ENCODE peak calls at places on chromosomes 12 and 14, in six cellular contexts. One of them, this sample, is unnamed.
A peak's percentile ranks its signal among the peaks of the same experiment; 100 is the strongest.

GRCh38 chr12:54125950-54126695 is 62.7 kb downstream of the SMUG1 start:
- DNase-seq in brain microvascular endothelial cell: no peak
- DNase-seq in esophagus squamous epithelium: no peak
- DNase-seq in mammary epithelial cell: no peak
- DNase-seq in uterus: peak; percentile 61
- DNase-seq in pancreas: peak; percentile 68
- DNase-seq in this sample: peak; percentile 39

GRCh38 chr12:20030847-20031246 is 337.5 kb upstream of the PDE3A start:
- DNase-seq in brain microvascular endothelial cell: no peak
- DNase-seq in esophagus squamous epithelium: no peak
- DNase-seq in mammary epithelial cell: no peak
- DNase-seq in uterus: no peak
- DNase-seq in pancreas: no peak
- DNase-seq in this sample: no peak

GRCh38 chr12:113261847-113262470 is 40.7 kb downstream of the TPCN1 start:
- DNase-seq in brain microvascular endothelial cell: no peak
- DNase-seq in esophagus squamous epithelium: no peak
- DNase-seq in mammary epithelial cell: no peak
- DNase-seq in uterus: no peak
- DNase-seq in pancreas: no peak
- DNase-seq in this sample: no peak

GRCh38 chr14:91918159-91918883 is 29.2 kb downstream of the FBLN5 start:
- DNase-seq in brain microvascular endothelial cell: no peak
- DNase-seq in esophagus squamous epithelium: no peak
- DNase-seq in mammary epithelial cell: no peak
- DNase-seq in uterus: peak; percentile 51
- DNase-seq in pancreas: no peak
- DNase-seq in this sample: no peak

GRCh38 chr12:93526786-93527428 is 45.6 kb upstream of the SOCS2 start:
- DNase-seq in brain microvascular endothelial cell: peak; percentile 95
- DNase-seq in esophagus squamous epithelium: no peak
- DNase-seq in mammary epithelial cell: peak; percentile 75
- DNase-seq in uterus: no peak
- DNase-seq in pancreas: no peak
- DNase-seq in this sample: peak; percentile 79

GRCh38 chr14:23068792-23069412 is 11.6 kb upstream of the CDH24 start:
- DNase-seq in brain microvascular endothelial cell: peak; percentile 87
- DNase-seq in esophagus squamous epithelium: no peak
- DNase-seq in mammary epithelial cell: peak; percentile 83
- DNase-seq in uterus: peak; percentile 83
- DNase-seq in pancreas: no peak
- DNase-seq in this sample: peak; percentile 60

GRCh38 chr14:86022031-86022629 is 492.2 kb downstream of the FLRT2 start:
- DNase-seq in brain microvascular endothelial cell: peak; percentile 69
- DNase-seq in esophagus squamous epithelium: no peak
- DNase-seq in mammary epithelial cell: no peak
- DNase-seq in uterus: no peak
- DNase-seq in pancreas: no peak
- DNase-seq in this sample: peak; percentile 52

GRCh38 chr12:50239355-50239891 is 43.9 kb downstream of the LIMA1 start:
- DNase-seq in brain microvascular endothelial cell: no peak
- DNase-seq in esophagus squamous epithelium: no peak
- DNase-seq in mammary epithelial cell: no peak
- DNase-seq in uterus: no peak
- DNase-seq in pancreas: no peak
- DNase-seq in this sample: no peak

GRCh38 chr14:56487090-56487667 is 92.4 kb upstream of the TMEM260 start:
- DNase-seq in brain microvascular endothelial cell: no peak
- DNase-seq in esophagus squamous epithelium: no peak
- DNase-seq in mammary epithelial cell: peak; percentile 1
- DNase-seq in uterus: no peak
- DNase-seq in pancreas: no peak
- DNase-seq in this sample: no peak

GRCh38 chr12:79634957-79635471 is 55.8 kb downstream of the PAWR start:
- DNase-seq in brain microvascular endothelial cell: peak; percentile 19
- DNase-seq in esophagus squamous epithelium: no peak
- DNase-seq in mammary epithelial cell: peak; percentile 81
- DNase-seq in uterus: no peak
- DNase-seq in pancreas: no peak
- DNase-seq in this sample: peak; percentile 84

GRCh38 chr14:66043921-66044320 is 442.2 kb upstream of the CCDC196 start:
- DNase-seq in brain microvascular endothelial cell: no peak
- DNase-seq in esophagus squamous epithelium: no peak
- DNase-seq in mammary epithelial cell: peak; percentile 43
- DNase-seq in uterus: no peak
- DNase-seq in pancreas: no peak
- DNase-seq in this sample: peak; percentile 61

GRCh38 chr12:108468149-108468968 is 46.7 kb upstream of the FICD start:
- DNase-seq in brain microvascular endothelial cell: peak; percentile 21
- DNase-seq in esophagus squamous epithelium: no peak
- DNase-seq in mammary epithelial cell: peak; percentile 19
- DNase-seq in uterus: no peak
- DNase-seq in pancreas: no peak
- DNase-seq in this sample: peak; percentile 22

GRCh38 chr12:402127-402456 is 648 bp downstream of the CCDC77 start:
- DNase-seq in brain microvascular endothelial cell: peak; percentile 22
- DNase-seq in esophagus squamous epithelium: no peak
- DNase-seq in mammary epithelial cell: peak; percentile 35
- DNase-seq in uterus: no peak
- DNase-seq in pancreas: no peak
- DNase-seq in this sample: peak; percentile 54

GRCh38 chr14:42742084-42742483 is 1135.4 kb downstream of the LRFN5 start:
- DNase-seq in brain microvascular endothelial cell: no peak
- DNase-seq in esophagus squamous epithelium: no peak
- DNase-seq in mammary epithelial cell: no peak
- DNase-seq in uterus: no peak
- DNase-seq in pancreas: no peak
- DNase-seq in this sample: no peak

GRCh38 chr14:32559048-32559447 is 229.9 kb downstream of the AKAP6 start:
- DNase-seq in brain microvascular endothelial cell: no peak
- DNase-seq in esophagus squamous epithelium: no peak
- DNase-seq in mammary epithelial cell: peak; percentile 38
- DNase-seq in uterus: no peak
- DNase-seq in pancreas: no peak
- DNase-seq in this sample: peak; percentile 32

GRCh38 chr12:1933342-1933992 is 15.0 kb upstream of the CACNA2D4 start:
- DNase-seq in brain microvascular endothelial cell: no peak
- DNase-seq in esophagus squamous epithelium: no peak
- DNase-seq in mammary epithelial cell: no peak
- DNase-seq in uterus: no peak
- DNase-seq in pancreas: no peak
- DNase-seq in this sample: no peak

GRCh38 chr12:17301544-17301943 is 695.6 kb upstream of the LMO3 start:
- DNase-seq in brain microvascular endothelial cell: no peak
- DNase-seq in esophagus squamous epithelium: no peak
- DNase-seq in mammary epithelial cell: no peak
- DNase-seq in uterus: no peak
- DNase-seq in pancreas: no peak
- DNase-seq in this sample: no peak

GRCh38 chr12:93960521-93960920 is 187.9 kb upstream of the PLXNC1 start:
- DNase-seq in brain microvascular endothelial cell: no peak
- DNase-seq in esophagus squamous epithelium: no peak
- DNase-seq in mammary epithelial cell: no peak
- DNase-seq in uterus: no peak
- DNase-seq in pancreas: no peak
- DNase-seq in this sample: no peak

GRCh38 chr12:55675671-55676070 is 32.0 kb downstream of the ITGA7 start:
- DNase-seq in brain microvascular endothelial cell: no peak
- DNase-seq in esophagus squamous epithelium: no peak
- DNase-seq in mammary epithelial cell: no peak
- DNase-seq in uterus: no peak
- DNase-seq in pancreas: no peak
- DNase-seq in this sample: no peak

GRCh38 chr12:108849653-108850052 is 7.7 kb downstream of the SSH1 start:
- DNase-seq in brain microvascular endothelial cell: no peak
- DNase-seq in esophagus squamous epithelium: no peak
- DNase-seq in mammary epithelial cell: no peak
- DNase-seq in uterus: no peak
- DNase-seq in pancreas: no peak
- DNase-seq in this sample: no peak

GRCh38 chr14:102537981-102538597 is 28.5 kb upstream of the ANKRD9 start:
- DNase-seq in brain microvascular endothelial cell: no peak
- DNase-seq in esophagus squamous epithelium: no peak
- DNase-seq in mammary epithelial cell: no peak
- DNase-seq in uterus: no peak
- DNase-seq in pancreas: no peak
- DNase-seq in this sample: no peak

GRCh38 chr14:68486033-68486732 is 306.7 kb downstream of the ZFP36L1 start:
- DNase-seq in brain microvascular endothelial cell: no peak
- DNase-seq in esophagus squamous epithelium: no peak
- DNase-seq in mammary epithelial cell: no peak
- DNase-seq in uterus: no peak
- DNase-seq in pancreas: no peak
- DNase-seq in this sample: no peak

GRCh38 chr14:68491793-68492192 is 301.1 kb downstream of the ZFP36L1 start:
- DNase-seq in brain microvascular endothelial cell: no peak
- DNase-seq in esophagus squamous epithelium: no peak
- DNase-seq in mammary epithelial cell: no peak
- DNase-seq in uterus: no peak
- DNase-seq in pancreas: no peak
- DNase-seq in this sample: no peak

GRCh38 chr14:68486809-68487208 is 306.1 kb downstream of the ZFP36L1 start:
- DNase-seq in brain microvascular endothelial cell: no peak
- DNase-seq in esophagus squamous epithelium: no peak
- DNase-seq in mammary epithelial cell: no peak
- DNase-seq in uterus: no peak
- DNase-seq in pancreas: no peak
- DNase-seq in this sample: no peak

GRCh38 chr14:68492889-68493288 is 300.0 kb downstream of the ZFP36L1 start:
- DNase-seq in brain microvascular endothelial cell: no peak
- DNase-seq in esophagus squamous epithelium: no peak
- DNase-seq in mammary epithelial cell: no peak
- DNase-seq in uterus: no peak
- DNase-seq in pancreas: no peak
- DNase-seq in this sample: no peak

GRCh38 chr14:68487805-68488590 is 304.9 kb downstream of the ZFP36L1 start:
- DNase-seq in brain microvascular endothelial cell: peak; percentile 39
- DNase-seq in esophagus squamous epithelium: no peak
- DNase-seq in mammary epithelial cell: peak; percentile 85
- DNase-seq in uterus: no peak
- DNase-seq in pancreas: no peak
- DNase-seq in this sample: no peak
- H3K27ac ChIP-seq in brain microvascular endothelial cell: no peak overlapping the region
- H3K27ac ChIP-seq in esophagus squamous epithelium: peak overlapping the region; percentile 57
- H3K27ac ChIP-seq in mammary epithelial cell: peak overlapping the region; percentile 66
- H3K27ac ChIP-seq in uterus: no peak overlapping the region
- H3K27ac ChIP-seq in pancreas: peak overlapping the region; percentile 50
- H3K27ac ChIP-seq in this sample: no peak overlapping the region

DNA sequence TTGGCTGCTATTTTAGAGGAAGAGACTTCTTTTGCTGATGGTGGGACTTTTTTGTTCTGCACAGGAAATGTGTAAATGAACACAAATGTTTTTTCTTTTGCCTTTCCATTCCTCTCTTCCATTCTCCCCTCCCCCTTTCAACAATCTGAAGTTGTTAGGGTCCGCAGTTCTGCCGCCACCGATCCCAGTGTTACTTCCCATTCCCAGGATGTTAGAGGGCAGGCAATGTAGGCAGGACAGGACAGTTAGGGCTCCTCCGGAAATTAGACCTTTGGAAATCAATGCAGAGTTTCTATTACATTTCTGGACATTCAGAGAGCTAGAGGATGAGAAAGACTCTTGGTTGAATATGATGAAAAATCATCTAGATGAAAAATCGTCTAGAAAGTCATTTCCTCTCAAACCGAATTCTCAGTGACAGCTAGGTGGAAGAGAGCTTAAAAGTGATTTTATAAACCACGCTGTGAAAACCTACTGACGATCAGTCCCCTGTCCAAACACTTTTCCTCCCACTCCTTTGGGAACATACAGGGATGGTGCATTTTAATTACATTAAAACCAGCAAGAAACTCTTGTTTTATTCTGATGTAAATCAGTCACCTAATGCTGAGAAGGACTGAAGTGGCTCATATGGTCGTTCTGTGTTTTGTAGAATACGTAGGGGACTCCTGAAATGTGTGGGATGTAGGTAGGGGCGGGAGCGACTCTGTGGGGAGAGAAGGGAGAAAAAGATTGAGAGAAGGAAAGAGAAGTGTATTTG is 17.9 kb downstream of the FOXG1 start:
- DNase-seq in brain microvascular endothelial cell: no peak
- DNase-seq in esophagus squamous epithelium: no peak
- DNase-seq in mammary epithelial cell: no peak
- DNase-seq in uterus: no peak
- DNase-seq in pancreas: no peak
- DNase-seq in this sample: no peak
- H3K27me3 ChIP-seq in brain microvascular endothelial cell: no peaks in the 10 kb centered on the region
- H3K27me3 ChIP-seq in esophagus squamous epithelium: peaks cover 5% of the 10 kb centered on the region
- H3K27me3 ChIP-seq in mammary epithelial cell: peaks cover 49% of the 10 kb centered on the region
- H3K27me3 ChIP-seq in uterus: peaks cover 54% of the 10 kb centered on the region
- H3K27me3 ChIP-seq in pancreas: peaks cover 40% of the 10 kb centered on the region
- H3K27me3 ChIP-seq in this sample: peaks cover 78% of the 10 kb centered on the region

GRCh38 chr14:59123975-59124374 is 64.5 kb upstream of the DAAM1 start:
- DNase-seq in brain microvascular endothelial cell: no peak
- DNase-seq in esophagus squamous epithelium: no peak
- DNase-seq in mammary epithelial cell: no peak
- DNase-seq in uterus: no peak
- DNase-seq in pancreas: no peak
- DNase-seq in this sample: no peak
- TF ChIP-seq CTCF in brain microvascular endothelial cell: peak; percentile 24
- TF ChIP-seq CTCF in esophagus squamous epithelium: peak; percentile 21
- TF ChIP-seq CTCF in mammary epithelial cell: peak; percentile 43
- TF ChIP-seq CTCF in uterus: no peak
- TF ChIP-seq CTCF in pancreas: no peak
- TF ChIP-seq CTCF in this sample: peak; percentile 64

GRCh38 chr14:68402525-68403101 is 390.3 kb downstream of the ZFP36L1 start:
- DNase-seq in brain microvascular endothelial cell: no peak
- DNase-seq in esophagus squamous epithelium: no peak
- DNase-seq in mammary epithelial cell: no peak
- DNase-seq in uterus: no peak
- DNase-seq in pancreas: no peak
- DNase-seq in this sample: no peak

GRCh38 chr14:68403794-68404522 is 388.9 kb downstream of the ZFP36L1 start:
- DNase-seq in brain microvascular endothelial cell: no peak
- DNase-seq in esophagus squamous epithelium: no peak
- DNase-seq in mammary epithelial cell: no peak
- DNase-seq in uterus: no peak
- DNase-seq in pancreas: no peak
- DNase-seq in this sample: no peak

GRCh38 chr14:68405959-68406358 is 386.9 kb downstream of the ZFP36L1 start:
- DNase-seq in brain microvascular endothelial cell: no peak
- DNase-seq in esophagus squamous epithelium: no peak
- DNase-seq in mammary epithelial cell: peak; percentile 63
- DNase-seq in uterus: no peak
- DNase-seq in pancreas: no peak
- DNase-seq in this sample: peak; percentile 75

GRCh38 chr14:68403191-68403781 is 389.6 kb downstream of the ZFP36L1 start:
- DNase-seq in brain microvascular endothelial cell: no peak
- DNase-seq in esophagus squamous epithelium: no peak
- DNase-seq in mammary epithelial cell: no peak
- DNase-seq in uterus: no peak
- DNase-seq in pancreas: no peak
- DNase-seq in this sample: no peak

GRCh38 chr14:68404652-68405183 is 388.1 kb downstream of the ZFP36L1 start:
- DNase-seq in brain microvascular endothelial cell: peak; percentile 51
- DNase-seq in esophagus squamous epithelium: no peak
- DNase-seq in mammary epithelial cell: no peak
- DNase-seq in uterus: no peak
- DNase-seq in pancreas: no peak
- DNase-seq in this sample: peak; percentile 27
- H3K27ac ChIP-seq in brain microvascular endothelial cell: peak overlapping the region; percentile 36
- H3K27ac ChIP-seq in esophagus squamous epithelium: peak overlapping the region; percentile 75
- H3K27ac ChIP-seq in mammary epithelial cell: peak overlapping the region; percentile 38
- H3K27ac ChIP-seq in uterus: peak overlapping the region; percentile 78
- H3K27ac ChIP-seq in pancreas: no peak overlapping the region
- H3K27ac ChIP-seq in this sample: no peak overlapping the region

GRCh38 chr12:57240926-57241555 is 9.9 kb downstream of the STAC3 start:
- DNase-seq in brain microvascular endothelial cell: no peak
- DNase-seq in esophagus squamous epithelium: no peak
- DNase-seq in mammary epithelial cell: no peak
- DNase-seq in uterus: no peak
- DNase-seq in pancreas: peak; percentile 59
- DNase-seq in this sample: no peak
- H3K27me3 ChIP-seq in brain microvascular endothelial cell: peaks cover 20% of the 10 kb centered on the region
- H3K27me3 ChIP-seq in esophagus squamous epithelium: peaks cover 14% of the 10 kb centered on the region
- H3K27me3 ChIP-seq in mammary epithelial cell: peaks cover 4% of the 10 kb centered on the region
- H3K27me3 ChIP-seq in uterus: peaks cover 36% of the 10 kb centered on the region
- H3K27me3 ChIP-seq in pancreas: no peaks in the 10 kb centered on the region
- H3K27me3 ChIP-seq in this sample: peaks cover 73% of the 10 kb centered on the region

This sample was measured in foreskin keratinocyte.